ENCODE peak calls at places on chromosomes 6 and 20, in five cellular contexts. B is RPMI7951, R is posterior vena cava, J is mucosa of gallbladder, N is SW 1271. O is an unnamed sample.

GRCh38 chr20:62805711-62806382 is 1.2 kb downstream of the OGFR start:
- DNase-seq in B (no peak), R (peak; percentile 90), J (no peak), N (no peak), O (no peak)

GRCh38 chr6:80163754-80164187 is 57.3 kb downstream of the BCKDHB start:
- DNase-seq in B (peak; percentile 72), R (no peak), J (no peak), N (no peak), O (peak; percentile 83)

GRCh38 chr6:41641352-41641925 is 3.2 kb downstream of the MDFI start:
- DNase-seq in B (no peak), R (peak; percentile 48), J (no peak), N (no peak), O (no peak)

GRCh38 chr6:43926644-43927524 is 156.9 kb downstream of the VEGFA start:
- DNase-seq in B (peak; percentile 91), R (peak; percentile 86), J (peak; percentile 93), N (no peak), O (peak; percentile 95)

GRCh38 chr6:103079867-103080266 is 1686.4 kb downstream of the GRIK2 start:
- DNase-seq in B (no peak), R (no peak), J (no peak), N (no peak), O (no peak)

GRCh38 chr20:58638467-58639181 is 12.5 kb upstream of the STX16 start:
- DNase-seq in B (no peak), R (no peak), J (no peak), N (no peak), O (no peak)

GRCh38 chr20:17871181-17871580 is 97.4 kb downstream of the SNX5 start:
- DNase-seq in B (no peak), R (no peak), J (no peak), N (no peak), O (peak; percentile 43)

GRCh38 chr6:72669324-72669723 is 47.5 kb downstream of the KCNQ5 start:
- DNase-seq in B (no peak), R (no peak), J (no peak), N (no peak), O (no peak)

GRCh38 chr20:61253264-61253639 is 1.2 kb downstream of the CDH4 start:
- DNase-seq in B (peak; percentile 22), R (no peak), J (no peak), N (peak; percentile 20), O (peak; percentile 49)

GRCh38 chr6:170172406-170172805 is 118.5 kb downstream of the DLL1 start:
- DNase-seq in B (no peak), R (peak; percentile 24), J (peak; percentile 2), N (no peak), O (no peak)

O was measured in M059J.